ENCODE peak calls at places on chromosomes 2 and 18, in six cellular contexts. K, T, F, C, Q and Z are unnamed samples.
A peak's percentile ranks its signal among the peaks of the same experiment; 100 is the strongest.

GRCh38 chr2:145874466-145874865 is 1354.5 kb upstream of the ZEB2 start:
- DNase-seq in K (peak; percentile 68), T (peak; percentile 79), F (no peak), C (no peak), Q (no peak), Z (no peak)

GRCh38 chr18:51654441-51655326 is 457.2 kb upstream of the MEX3C start:
- DNase-seq in K (no peak), T (no peak), F (no peak), C (no peak), Q (no peak), Z (no peak)

GRCh38 chr2:134447669-134448068 is 193.8 kb downstream of the MGAT5 start:
- DNase-seq in K (no peak), T (no peak), F (no peak), C (no peak), Q (no peak), Z (no peak)

GRCh38 chr2:236871500-236872001 is 214.1 kb upstream of the COPS8 start:
- DNase-seq in K (peak; percentile 96), T (peak; percentile 87), F (peak; percentile 31), C (no peak), Q (peak; percentile 21), Z (peak; percentile 74)

GRCh38 chr2:42192010-42192373 is 22.8 kb downstream of the EML4 start:
- DNase-seq in K (no peak), T (no peak), F (no peak), C (no peak), Q (no peak), Z (no peak)

GRCh38 chr18:46408334-46408987 is 248.6 kb downstream of the LOXHD1 start:
- DNase-seq in K (peak; percentile 12), T (no peak), F (no peak), C (no peak), Q (no peak), Z (no peak)

GRCh38 chr2:237596518-237596855 is 6.0 kb upstream of the RAB17 start:
- DNase-seq in K (no peak), T (no peak), F (no peak), C (no peak), Q (no peak), Z (no peak)

GRCh38 chr18:3029215-3029972 is 16.4 kb upstream of the LPIN2 start:
- DNase-seq in K (peak; percentile 43), T (peak; percentile 18), F (no peak), C (no peak), Q (no peak), Z (no peak)

GRCh38 chr2:113716291-113716690 is 40.2 kb downstream of the SLC35F5 start:
- DNase-seq in K (peak; percentile 26), T (no peak), F (no peak), C (no peak), Q (no peak), Z (no peak)

DNA sequence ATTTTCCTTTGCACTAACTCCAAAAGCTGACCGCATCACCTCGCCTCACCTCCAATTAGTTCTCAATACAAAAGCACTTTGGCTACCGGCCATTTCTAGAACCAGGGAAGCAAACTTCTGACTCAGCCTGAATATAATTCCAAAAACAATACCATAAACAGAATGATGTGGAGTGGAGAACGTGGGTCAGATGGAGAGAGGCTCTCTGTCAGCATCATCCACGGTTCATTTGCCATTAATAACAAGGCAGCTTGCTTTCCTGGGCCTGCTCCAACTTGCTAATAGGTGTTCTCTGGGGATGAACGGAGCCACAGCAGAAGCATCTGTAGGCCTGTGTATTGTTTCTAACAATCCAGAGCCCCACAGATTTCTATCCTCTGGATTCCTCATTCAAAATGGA is 23.4 kb upstream of the CNTNAP5 start:
- DNase-seq in K (no peak), T (no peak), F (no peak), C (no peak), Q (no peak), Z (no peak)
- TF ChIP-seq CTCF in K (no peak), T (no peak), F (no peak), C (no peak), Q (no peak), Z (no peak)

GRCh38 chr2:76572981-76573380 is 862.3 kb upstream of the GCFC2 start:
- DNase-seq in K (no peak), T (no peak), F (no peak), C (no peak), Q (no peak), Z (no peak)
- H3K4me3 ChIP-seq in K (no peak overlapping the region), T (no peak overlapping the region), F (no peak overlapping the region), C (no peak overlapping the region), Q (no peak overlapping the region), Z (no peak overlapping the region)

DNA sequence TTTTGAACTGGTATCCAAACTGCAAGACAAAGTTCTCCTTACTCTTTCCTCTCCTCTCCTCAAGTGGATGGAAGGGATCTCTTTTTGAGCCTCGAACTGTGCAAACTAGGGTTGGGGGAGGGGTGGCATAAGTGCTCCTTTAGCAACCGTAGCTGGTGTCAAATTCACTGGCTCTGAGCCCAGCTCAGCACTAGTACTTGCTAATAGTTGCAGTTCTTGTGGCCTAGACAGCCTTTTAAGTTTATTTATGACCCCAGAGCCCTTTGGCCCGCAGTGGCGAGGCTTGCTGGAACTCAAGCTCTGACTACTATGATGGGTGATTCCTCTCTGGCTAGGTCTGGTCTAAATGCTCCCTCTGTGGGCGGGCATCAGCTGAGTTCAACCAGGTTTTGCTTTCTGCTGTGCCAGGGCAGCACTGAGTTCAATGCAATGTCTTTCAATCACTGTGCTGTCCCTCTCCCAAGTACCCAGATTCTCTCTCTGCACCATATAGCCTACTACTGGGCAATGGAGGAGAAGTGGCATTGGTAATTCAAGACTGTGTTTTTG is 528.4 kb upstream of the SYT4 start:
- DNase-seq in K (peak; percentile 12), T (peak; percentile 69), F (no peak), C (no peak), Q (peak; percentile 58), Z (peak; percentile 37)
- TF ChIP-seq CTCF in K (no peak), T (no peak), F (no peak), C (no peak), Q (no peak), Z (no peak)

GRCh38 chr2:109332880-109333279 is 203.9 kb downstream of the SH3RF3 start:
- DNase-seq in K (no peak), T (no peak), F (no peak), C (no peak), Q (no peak), Z (no peak)

GRCh38 chr2:109330056-109330455 is 201.1 kb downstream of the SH3RF3 start:
- DNase-seq in K (peak; percentile 83), T (peak; percentile 67), F (no peak), C (no peak), Q (no peak), Z (no peak)

GRCh38 chr2:109333414-109334194 is 204.6 kb downstream of the SH3RF3 start:
- DNase-seq in K (peak; percentile 24), T (peak; percentile 36), F (no peak), C (no peak), Q (no peak), Z (no peak)

GRCh38 chr2:109331864-109332848 is 203.2 kb downstream of the SH3RF3 start:
- DNase-seq in K (peak; percentile 88), T (peak; percentile 95), F (peak; percentile 79), C (no peak), Q (peak; percentile 44), Z (peak; percentile 86)

GRCh38 chr2:109331081-109331480 is 202.1 kb downstream of the SH3RF3 start:
- DNase-seq in K (peak; percentile 39), T (no peak), F (no peak), C (no peak), Q (no peak), Z (no peak)
- H3K4me3 ChIP-seq in K (no peak overlapping the region), T (no peak overlapping the region), F (no peak overlapping the region), C (no peak overlapping the region), Q (no peak overlapping the region), Z (no peak overlapping the region)

GRCh38 chr2:181178823-181179412 is 198.5 kb downstream of the UBE2E3 start:
- DNase-seq in K (no peak), T (no peak), F (no peak), C (no peak), Q (no peak), Z (no peak)
- TF ChIP-seq CTCF in K (peak; percentile 44), T (peak; percentile 34), F (peak; percentile 30), C (peak; percentile 57), Q (no peak), Z (peak; percentile 44)

DNA sequence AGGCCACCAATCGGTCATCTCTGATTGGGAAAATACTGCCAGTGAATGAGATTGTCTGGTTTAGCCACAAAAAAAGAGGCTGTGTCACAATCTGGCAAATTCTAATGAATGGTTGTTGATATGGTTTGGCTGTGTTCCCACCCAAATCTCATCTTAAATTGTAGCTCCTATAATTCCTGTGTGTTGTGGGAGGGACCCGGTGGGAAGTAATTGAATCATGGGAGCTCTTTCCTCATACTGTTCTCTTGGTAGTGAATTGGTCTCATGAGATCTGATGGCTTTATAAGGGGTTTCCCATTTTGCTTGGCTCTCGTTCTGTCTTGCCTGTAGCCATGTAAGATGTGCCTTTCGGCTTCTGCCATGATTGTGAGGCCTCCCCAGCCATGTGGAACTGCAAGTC is 838.3 kb downstream of the SLC4A3 start:
- DNase-seq in K (peak; percentile 47), T (no peak), F (no peak), C (no peak), Q (no peak), Z (no peak)
- H3K4me3 ChIP-seq in K (no peak overlapping the region), T (no peak overlapping the region), F (no peak overlapping the region), C (no peak overlapping the region), Q (no peak overlapping the region), Z (no peak overlapping the region)

GRCh38 chr2:163343316-163343715 is 392.5 kb downstream of the FIGN start:
- DNase-seq in K (no peak), T (no peak), F (no peak), C (no peak), Q (no peak), Z (no peak)
- TF ChIP-seq CTCF in K (no peak), T (no peak), F (no peak), C (no peak), Q (no peak), Z (no peak)

GRCh38 chr2:157246212-157247067 is 11.1 kb upstream of the GALNT5 start:
- DNase-seq in K (peak; percentile 70), T (peak; percentile 92), F (no peak), C (peak; percentile 31), Q (no peak), Z (no peak)
- H3K4me3 ChIP-seq in K (no peak overlapping the region), T (no peak overlapping the region), F (no peak overlapping the region), C (no peak overlapping the region), Q (no peak overlapping the region), Z (no peak overlapping the region)